ENCODE peak calls at places on chromosomes 2 and 18, in four cellular contexts. One of them, this sample, is unnamed. For H3K36me3, the result is how much of the 10 kb centered on the place peaks cover.

GRCh38 chr18:3192752-3193151 is 27.0 kb downstream of the MYOM1 start:
- DNase-seq in CD8-positive, alpha-beta T cell: no peak
- DNase-seq in adipocyte: no peak
- DNase-seq in CD8-positive, alpha-beta memory T cell: no peak
- DNase-seq in this sample: no peak

GRCh38 chr18:9987355-9987754 is 73.5 kb downstream of the VAPA start:
- DNase-seq in CD8-positive, alpha-beta T cell: no peak
- DNase-seq in adipocyte: no peak
- DNase-seq in CD8-positive, alpha-beta memory T cell: no peak
- DNase-seq in this sample: peak

GRCh38 chr18:8749492-8749891 is 44.1 kb downstream of the MTCL1 start:
- DNase-seq in CD8-positive, alpha-beta T cell: no peak
- DNase-seq in adipocyte: no peak
- DNase-seq in CD8-positive, alpha-beta memory T cell: no peak
- DNase-seq in this sample: no peak

GRCh38 chr18:50637961-50638622 is 78.2 kb downstream of the MAPK4 start:
- DNase-seq in CD8-positive, alpha-beta T cell: no peak
- DNase-seq in adipocyte: no peak
- DNase-seq in CD8-positive, alpha-beta memory T cell: no peak
- DNase-seq in this sample: no peak

GRCh38 chr2:18889565-18890332 is 300.4 kb upstream of the NT5C1B start:
- DNase-seq in CD8-positive, alpha-beta T cell: no peak
- DNase-seq in adipocyte: no peak
- DNase-seq in CD8-positive, alpha-beta memory T cell: no peak
- DNase-seq in this sample: no peak

GRCh38 chr2:220703279-220703678 is 868.8 kb downstream of the EPHA4 start:
- DNase-seq in CD8-positive, alpha-beta T cell: no peak
- DNase-seq in adipocyte: peak
- DNase-seq in CD8-positive, alpha-beta memory T cell: no peak
- DNase-seq in this sample: no peak

GRCh38 chr2:8456149-8457091 is 225.4 kb upstream of the ID2 start:
- DNase-seq in CD8-positive, alpha-beta T cell: no peak
- DNase-seq in adipocyte: no peak
- DNase-seq in CD8-positive, alpha-beta memory T cell: peak
- DNase-seq in this sample: peak

GRCh38 chr2:110871637-110872036 is 139.3 kb downstream of the ACOXL start:
- DNase-seq in CD8-positive, alpha-beta T cell: no peak
- DNase-seq in adipocyte: no peak
- DNase-seq in CD8-positive, alpha-beta memory T cell: no peak
- DNase-seq in this sample: peak

GRCh38 chr2:224909885-224910517 is 132.3 kb downstream of the DOCK10 start:
- DNase-seq in CD8-positive, alpha-beta T cell: no peak
- DNase-seq in adipocyte: peak
- DNase-seq in CD8-positive, alpha-beta memory T cell: no peak
- DNase-seq in this sample: peak

GRCh38 chr2:224042191-224042696 is 3.2 kb upstream of the SERPINE2 start:
- DNase-seq in CD8-positive, alpha-beta T cell: no peak
- DNase-seq in adipocyte: no peak
- DNase-seq in CD8-positive, alpha-beta memory T cell: no peak
- DNase-seq in this sample: no peak

GRCh38 chr2:215022418-215022817 is 116.0 kb downstream of the ABCA12 start:
- DNase-seq in CD8-positive, alpha-beta T cell: no peak
- DNase-seq in adipocyte: peak
- DNase-seq in CD8-positive, alpha-beta memory T cell: no peak
- DNase-seq in this sample: no peak

GRCh38 chr18:54558609-54559585 is 32.1 kb upstream of the DYNAP start:
- DNase-seq in CD8-positive, alpha-beta T cell: no peak
- DNase-seq in adipocyte: peak
- DNase-seq in CD8-positive, alpha-beta memory T cell: no peak
- DNase-seq in this sample: no peak

GRCh38 chr2:143241403-143242088 is 112.3 kb downstream of the ARHGAP15 start:
- DNase-seq in CD8-positive, alpha-beta T cell: no peak
- DNase-seq in adipocyte: no peak
- DNase-seq in CD8-positive, alpha-beta memory T cell: no peak
- DNase-seq in this sample: peak

GRCh38 chr18:75054611-75055010 is 154.3 kb downstream of the PTGR3 start:
- DNase-seq in CD8-positive, alpha-beta T cell: no peak
- DNase-seq in adipocyte: no peak
- DNase-seq in CD8-positive, alpha-beta memory T cell: no peak
- DNase-seq in this sample: peak

GRCh38 chr2:216551234-216551633 is 52.6 kb downstream of the RPL37A start:
- DNase-seq in CD8-positive, alpha-beta T cell: no peak
- DNase-seq in adipocyte: peak
- DNase-seq in CD8-positive, alpha-beta memory T cell: no peak
- DNase-seq in this sample: no peak

GRCh38 chr2:130183500-130184373 is 1.7 kb downstream of the MZT2B start:
- DNase-seq in CD8-positive, alpha-beta T cell: no peak
- DNase-seq in adipocyte: no peak
- DNase-seq in CD8-positive, alpha-beta memory T cell: no peak
- DNase-seq in this sample: no peak

GRCh38 chr2:164719996-164720941 is 99.0 kb upstream of the GRB14 start:
- DNase-seq in CD8-positive, alpha-beta T cell: no peak
- DNase-seq in adipocyte: peak
- DNase-seq in CD8-positive, alpha-beta memory T cell: no peak
- DNase-seq in this sample: no peak

DNA sequence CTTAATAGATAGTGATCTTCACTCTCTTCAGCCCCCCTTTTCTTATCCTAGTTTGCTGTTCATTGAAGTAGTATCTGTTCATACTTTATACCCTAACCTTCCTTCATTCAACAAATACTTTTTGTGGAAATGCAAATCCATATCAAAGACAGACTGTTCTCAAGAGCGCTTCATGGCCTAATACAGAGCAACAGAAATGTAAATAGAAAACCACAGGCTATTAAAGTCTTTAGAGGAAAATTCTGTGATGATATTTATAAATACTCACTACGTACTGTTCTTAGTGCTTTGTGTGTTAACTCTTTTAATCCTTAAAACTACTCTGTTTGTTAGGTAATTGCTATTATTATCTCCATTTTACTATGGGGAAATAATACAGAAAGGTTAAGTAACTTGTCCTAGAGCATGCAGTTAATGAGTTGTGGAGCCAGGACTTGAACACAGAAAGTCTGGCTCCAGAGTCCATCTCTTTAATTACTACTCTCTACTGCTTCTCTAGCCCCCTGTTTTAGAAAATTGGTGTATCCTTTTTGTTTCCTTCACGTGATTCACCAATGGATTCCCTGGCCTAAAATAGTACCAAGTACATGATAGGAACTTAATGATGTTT is 2.9 kb downstream of the MDH1 start:
- DNase-seq in CD8-positive, alpha-beta T cell: no peak
- DNase-seq in adipocyte: no peak
- DNase-seq in CD8-positive, alpha-beta memory T cell: no peak
- DNase-seq in this sample: no peak
- H3K4me3 ChIP-seq in CD8-positive, alpha-beta T cell: no peak
- H3K4me3 ChIP-seq in adipocyte: peak
- H3K4me3 ChIP-seq in CD8-positive, alpha-beta memory T cell: no peak
- H3K4me3 ChIP-seq in this sample: no peak

DNA sequence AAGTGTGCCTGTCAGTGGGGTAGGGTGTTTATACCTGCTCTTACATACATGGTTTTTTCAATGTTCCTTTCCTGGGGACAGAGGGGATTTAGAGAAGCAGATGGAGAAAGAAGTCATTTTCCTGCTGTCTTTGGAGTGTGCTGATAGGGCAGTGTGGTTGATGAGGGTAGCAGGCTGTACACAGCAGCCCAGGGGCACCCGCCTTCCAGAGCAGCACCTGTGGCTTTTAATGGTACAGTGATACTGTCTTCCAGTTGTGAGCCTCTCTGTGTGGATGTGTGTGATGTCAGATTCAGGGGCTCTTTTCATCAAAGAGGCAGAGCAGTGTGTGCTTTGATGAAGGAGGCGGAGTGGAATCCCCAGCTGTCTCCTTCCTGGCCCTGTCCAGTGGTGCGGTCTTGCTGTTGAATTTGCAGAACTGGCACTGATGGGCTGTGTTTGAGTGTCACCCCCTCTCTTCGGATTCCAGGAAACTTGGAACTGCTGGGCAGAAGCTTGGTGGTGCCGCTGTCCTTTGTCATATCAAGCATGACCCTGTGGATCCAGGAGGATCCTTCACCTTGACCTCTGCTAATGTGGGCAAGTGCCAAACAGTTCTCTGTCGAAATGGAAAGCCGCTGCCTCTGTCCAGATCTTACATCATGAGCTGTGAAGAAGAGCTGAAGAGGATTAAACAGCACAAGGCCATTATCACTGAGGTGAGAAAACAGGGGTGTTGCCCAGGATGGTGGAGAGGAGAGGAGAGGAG is 259.8 kb downstream of the PHLPP1 start:
- DNase-seq in CD8-positive, alpha-beta T cell: no peak
- DNase-seq in adipocyte: no peak
- DNase-seq in CD8-positive, alpha-beta memory T cell: no peak
- DNase-seq in this sample: no peak
- H3K36me3 ChIP-seq in CD8-positive, alpha-beta T cell: under half
- H3K36me3 ChIP-seq in adipocyte: under half
- H3K36me3 ChIP-seq in CD8-positive, alpha-beta memory T cell: under half
- H3K36me3 ChIP-seq in this sample: under half

DNA sequence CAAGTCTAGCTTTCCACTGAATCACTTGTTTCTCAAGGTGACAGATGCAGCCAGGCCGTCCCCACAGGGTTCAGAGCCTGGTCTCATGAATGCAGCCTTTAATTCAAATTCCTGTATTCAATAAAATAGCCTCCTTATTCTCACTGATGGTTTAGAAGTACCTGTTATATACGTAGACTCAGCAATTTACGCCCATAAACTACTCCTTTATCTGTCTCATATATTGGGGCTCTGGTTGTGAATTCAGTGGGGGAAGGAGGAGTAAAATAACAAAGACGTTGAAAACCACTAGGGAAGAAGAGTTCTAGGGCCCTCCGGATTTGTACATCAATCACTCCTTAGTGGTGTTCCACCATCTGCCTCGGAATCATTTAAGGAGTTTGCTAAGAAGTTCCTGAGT is 1.7 kb downstream of the OBSL1 start:
- DNase-seq in CD8-positive, alpha-beta T cell: no peak
- DNase-seq in adipocyte: no peak
- DNase-seq in CD8-positive, alpha-beta memory T cell: no peak
- DNase-seq in this sample: peak
- H3K4me3 ChIP-seq in CD8-positive, alpha-beta T cell: no peak
- H3K4me3 ChIP-seq in adipocyte: peak
- H3K4me3 ChIP-seq in CD8-positive, alpha-beta memory T cell: no peak
- H3K4me3 ChIP-seq in this sample: no peak

DNA sequence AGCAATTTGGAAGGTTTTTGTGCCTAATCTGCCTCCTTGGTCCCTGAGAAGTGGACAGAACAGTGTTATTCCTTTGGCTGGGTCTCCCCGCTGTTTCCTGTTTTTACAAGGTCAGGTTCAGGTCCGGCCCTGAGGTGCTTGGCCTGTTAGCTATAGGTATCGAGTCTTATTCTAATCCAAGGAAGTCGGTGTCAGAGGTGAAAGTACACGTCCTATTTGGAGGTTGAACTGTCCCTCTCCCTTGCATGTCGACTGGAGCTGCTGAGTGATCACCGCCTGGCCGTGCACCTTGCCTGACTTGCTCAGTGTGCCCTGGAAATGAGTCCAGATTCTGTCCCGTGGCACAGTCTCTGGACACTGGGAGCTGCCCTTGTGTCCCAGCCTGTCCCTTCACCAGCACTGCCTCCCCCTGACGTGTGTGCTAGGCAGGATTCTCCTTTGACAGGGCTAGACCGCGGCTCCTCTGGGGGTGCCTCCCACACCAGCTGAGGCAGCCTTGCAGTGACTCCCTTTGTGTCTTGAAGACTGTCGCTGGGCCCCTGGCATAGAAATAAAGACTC is 65.7 kb upstream of the RBM44 start:
- DNase-seq in CD8-positive, alpha-beta T cell: no peak
- DNase-seq in adipocyte: peak
- DNase-seq in CD8-positive, alpha-beta memory T cell: no peak
- DNase-seq in this sample: peak
- H3K36me3 ChIP-seq in CD8-positive, alpha-beta T cell: under half
- H3K36me3 ChIP-seq in adipocyte: under half
- H3K36me3 ChIP-seq in CD8-positive, alpha-beta memory T cell: under half
- H3K36me3 ChIP-seq in this sample: under half

GRCh38 chr2:45937990-45938389 is 286.5 kb downstream of the PRKCE start:
- DNase-seq in CD8-positive, alpha-beta T cell: no peak
- DNase-seq in adipocyte: no peak
- DNase-seq in CD8-positive, alpha-beta memory T cell: no peak
- DNase-seq in this sample: no peak

GRCh38 chr2:45935791-45936622 is 284.5 kb downstream of the PRKCE start:
- DNase-seq in CD8-positive, alpha-beta T cell: no peak
- DNase-seq in adipocyte: peak
- DNase-seq in CD8-positive, alpha-beta memory T cell: no peak
- DNase-seq in this sample: peak

GRCh38 chr2:45941758-45942738 is 290.6 kb downstream of the PRKCE start:
- DNase-seq in CD8-positive, alpha-beta T cell: no peak
- DNase-seq in adipocyte: peak
- DNase-seq in CD8-positive, alpha-beta memory T cell: no peak
- DNase-seq in this sample: no peak

GRCh38 chr2:45936623-45936979 is 285.1 kb downstream of the PRKCE start:
- DNase-seq in CD8-positive, alpha-beta T cell: no peak
- DNase-seq in adipocyte: no peak
- DNase-seq in CD8-positive, alpha-beta memory T cell: no peak
- DNase-seq in this sample: no peak

DNA sequence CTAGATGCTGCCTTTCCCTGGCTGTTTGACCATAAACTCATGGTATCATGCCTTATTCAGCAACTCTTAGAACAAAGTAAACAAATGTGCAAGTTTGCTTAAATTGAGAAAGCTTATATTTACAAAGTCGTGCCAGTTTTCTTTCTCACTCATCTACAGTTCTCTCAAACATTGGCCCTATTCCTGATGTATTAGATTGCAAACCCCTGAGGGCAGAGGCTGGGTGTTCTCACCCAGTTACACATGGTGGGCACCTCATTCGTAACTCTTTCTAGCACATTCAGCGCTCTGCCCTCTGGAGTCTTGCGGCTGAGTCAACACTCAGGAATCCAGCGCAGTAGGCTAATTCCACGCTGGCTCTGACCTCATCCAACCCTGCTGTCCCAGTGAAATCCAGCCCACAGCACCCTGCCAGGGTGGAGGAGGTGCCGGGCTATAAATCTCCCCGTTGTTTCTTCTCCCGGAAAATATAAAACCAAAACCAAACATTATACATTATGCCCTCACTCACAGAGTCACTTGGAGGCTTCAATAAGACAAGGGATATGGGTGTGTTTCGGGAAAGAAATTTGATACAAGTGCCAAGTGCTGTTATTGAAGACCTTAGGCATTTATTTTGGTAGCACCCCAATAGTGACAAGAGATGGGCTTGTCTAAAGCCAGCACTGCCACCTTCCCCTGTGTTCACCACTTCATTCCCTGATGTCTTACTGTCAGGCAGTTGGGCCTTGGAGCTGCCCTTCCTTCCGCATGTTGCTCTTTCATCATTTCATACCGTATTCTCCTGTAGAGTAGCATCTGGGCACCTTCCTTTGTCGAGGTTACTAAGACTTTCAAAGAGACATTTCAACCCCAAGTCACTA is 287.4 kb downstream of the PRKCE start:
- DNase-seq in CD8-positive, alpha-beta T cell: no peak
- DNase-seq in adipocyte: peak
- DNase-seq in CD8-positive, alpha-beta memory T cell: no peak
- DNase-seq in this sample: no peak
- H3K4me3 ChIP-seq in CD8-positive, alpha-beta T cell: no peak
- H3K4me3 ChIP-seq in adipocyte: peak
- H3K4me3 ChIP-seq in CD8-positive, alpha-beta memory T cell: no peak
- H3K4me3 ChIP-seq in this sample: no peak

This sample was measured in H7.